ENCODE peak calls at places on chromosomes 11 and 22, in six cellular contexts. P is brain microvascular endothelial cell, R is AG10803, D is activated B cell treated with CpG ODN at 0.5 μM for 24 hours, K is pancreas, Y is mucosa of descending colon. G is an unnamed sample.

GRCh38 chr11:1158681-1159525 is 1.1 kb downstream of the MUC5AC start:
- DNase-seq in P (no peak), R (no peak), D (peak), K (no peak), Y (no peak), G (peak)

GRCh38 chr11:11660351-11660750 is 38.5 kb upstream of the GALNT18 start:
- DNase-seq in P (no peak), R (no peak), D (no peak), K (no peak), Y (no peak), G (no peak)

GRCh38 chr11:24637520-24637919 is 140.7 kb downstream of the LUZP2 start:
- DNase-seq in P (no peak), R (no peak), D (no peak), K (no peak), Y (no peak), G (no peak)

GRCh38 chr22:35752172-35752832 is 34.6 kb downstream of the APOL5 start:
- DNase-seq in P (no peak), R (no peak), D (no peak), K (no peak), Y (no peak), G (no peak)

GRCh38 chr11:134126197-134126822 is 57.4 kb downstream of the JAM3 start:
- DNase-seq in P (peak), R (peak), D (no peak), K (no peak), Y (no peak), G (no peak)

GRCh38 chr11:134050541-134051383 is 18.1 kb upstream of the JAM3 start:
- DNase-seq in P (peak), R (peak), D (peak), K (peak), Y (peak), G (no peak)

GRCh38 chr11:27213232-27213660 is 149.8 kb downstream of the CCDC34 start:
- DNase-seq in P (peak), R (peak), D (no peak), K (no peak), Y (no peak), G (no peak)

GRCh38 chr11:2951235-2952110 is 22.3 kb upstream of the PHLDA2 start:
- DNase-seq in P (peak), R (peak), D (no peak), K (no peak), Y (no peak), G (no peak)

GRCh38 chr22:35325209-35325608 is 25.5 kb downstream of the TOM1 start:
- DNase-seq in P (no peak), R (no peak), D (no peak), K (no peak), Y (no peak), G (no peak)

GRCh38 chr11:21810650-21811049 is 382.2 kb upstream of the ANO5 start:
- DNase-seq in P (no peak), R (no peak), D (no peak), K (no peak), Y (no peak), G (no peak)

GRCh38 chr22:39174498-39175120 is 22.1 kb upstream of the CBX7 start:
- DNase-seq in P (peak), R (peak), D (peak), K (peak), Y (peak), G (peak)

DNA sequence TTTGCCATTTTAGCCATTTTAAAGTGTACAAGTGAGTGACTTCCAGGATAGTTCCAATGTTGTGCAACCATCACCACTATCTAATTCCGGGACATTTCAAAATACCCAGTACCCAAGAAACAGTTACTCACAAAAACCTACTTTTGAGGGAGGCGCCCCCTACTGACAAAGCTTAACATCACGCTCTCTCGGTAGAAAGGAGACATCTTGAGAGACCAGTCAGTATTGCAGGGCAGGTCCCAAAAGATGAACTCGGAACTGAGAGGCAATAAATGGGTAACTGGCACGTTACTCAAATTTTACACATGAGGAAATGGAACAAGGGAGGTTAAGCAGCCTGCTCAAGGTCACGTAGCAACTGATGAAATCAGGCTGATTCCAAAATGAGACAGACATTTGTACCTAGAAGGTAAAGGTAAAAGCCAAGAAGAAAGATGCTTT is 50.0 kb upstream of the POU2AF1 start:
- DNase-seq in P (peak), R (peak), D (no peak), K (peak), Y (no peak), G (no peak)
- TF ChIP-seq CTCF in P (peak), R (peak), D (no peak), K (peak), Y (peak), G (peak)

GRCh38 chr11:8242113-8242475 is 21.6 kb downstream of the LMO1 start:
- DNase-seq in P (no peak), R (no peak), D (no peak), K (no peak), Y (no peak), G (no peak)
- TF ChIP-seq CTCF in P (no peak), R (no peak), D (no peak), K (no peak), Y (no peak), G (no peak)

GRCh38 chr11:66973956-66974585 is 1.0 kb upstream of the C11orf86 start:
- DNase-seq in P (no peak), R (peak), D (no peak), K (no peak), Y (no peak), G (no peak)

GRCh38 chr11:66974724-66975402 is at the start of gene C11orf86:
- DNase-seq in P (no peak), R (no peak), D (no peak), K (no peak), Y (peak), G (no peak)

GRCh38 chr11:66975403-66976047 is 421 bp downstream of the C11orf86 start:
- DNase-seq in P (no peak), R (no peak), D (no peak), K (no peak), Y (no peak), G (no peak)

GRCh38 chr11:66976925-66977324 is 1.8 kb downstream of the C11orf86 start:
- DNase-seq in P (no peak), R (no peak), D (no peak), K (no peak), Y (no peak), G (no peak)

DNA sequence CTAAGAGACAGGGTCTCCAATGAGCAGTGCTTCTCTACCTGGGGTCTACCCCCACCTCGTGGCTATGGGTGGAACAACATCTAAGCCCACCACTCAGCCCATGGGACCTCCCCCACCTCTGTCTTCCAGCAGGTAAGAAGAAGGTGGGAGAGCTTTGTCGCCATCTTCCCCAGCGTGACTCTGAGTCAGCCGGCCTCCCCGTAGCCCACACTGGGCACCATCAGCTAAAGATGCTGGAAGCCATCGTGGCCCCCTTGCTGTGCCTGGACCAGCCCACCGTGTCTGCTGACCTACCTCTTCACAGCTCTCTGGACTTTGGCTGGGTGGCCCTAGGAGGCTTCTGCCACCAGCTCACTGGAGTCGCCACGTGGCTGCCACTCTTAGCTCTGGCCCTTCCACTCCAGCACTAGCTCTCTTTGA is 954 bp downstream of the C11orf86 start:
- DNase-seq in P (no peak), R (no peak), D (no peak), K (no peak), Y (no peak), G (no peak)
- TF ChIP-seq CTCF in P (peak), R (peak), D (no peak), K (no peak), Y (no peak), G (peak)

GRCh38 chr11:15875934-15876333 is 480.4 kb downstream of the SOX6 start:
- DNase-seq in P (no peak), R (no peak), D (no peak), K (no peak), Y (no peak), G (no peak)

GRCh38 chr11:15875393-15875792 is 481.0 kb downstream of the SOX6 start:
- DNase-seq in P (no peak), R (no peak), D (no peak), K (no peak), Y (no peak), G (no peak)

GRCh38 chr11:15871904-15872303 is 484.4 kb downstream of the SOX6 start:
- DNase-seq in P (no peak), R (no peak), D (no peak), K (no peak), Y (no peak), G (no peak)

GRCh38 chr11:15873501-15873900 is 482.8 kb downstream of the SOX6 start:
- DNase-seq in P (no peak), R (no peak), D (no peak), K (no peak), Y (no peak), G (no peak)

GRCh38 chr11:15874699-15875098 is 481.6 kb downstream of the SOX6 start:
- DNase-seq in P (no peak), R (no peak), D (no peak), K (no peak), Y (no peak), G (no peak)
- TF ChIP-seq CTCF in P (no peak), R (no peak), D (no peak), K (no peak), Y (no peak), G (no peak)

GRCh38 chr11:62540804-62541671 is 5.6 kb downstream of the AHNAK start:
- DNase-seq in P (no peak), R (no peak), D (peak), K (no peak), Y (peak), G (peak)
- TF ChIP-seq CTCF in P (no peak), R (no peak), D (no peak), K (no peak), Y (no peak), G (no peak)

GRCh38 chr11:60871378-60872061 is 4.2 kb downstream of the ZP1 start:
- DNase-seq in P (peak), R (peak), D (no peak), K (no peak), Y (peak), G (no peak)
- TF ChIP-seq CTCF in P (peak), R (peak), D (no peak), K (no peak), Y (no peak), G (no peak)